ENCODE peak calls at places on chromosomes 13 and 19, in eight cellular contexts. One of them, this sample, is unnamed.

GRCh38 chr19:2800506-2800905 is 15.2 kb downstream of the THOP1 start:
- DNase-seq in HL-60: no peak
- DNase-seq in AG09309: no peak
- DNase-seq in neural crest cell: no peak
- DNase-seq in nephron progenitor cell: no peak
- DNase-seq in lower leg skin: no peak
- DNase-seq in HepG2: no peak
- DNase-seq in GM12865: no peak
- DNase-seq in this sample: no peak

GRCh38 chr13:21465710-21466160 is 6.6 kb upstream of the ZDHHC20 start:
- DNase-seq in HL-60: no peak
- DNase-seq in AG09309: no peak
- DNase-seq in neural crest cell: no peak
- DNase-seq in nephron progenitor cell: no peak
- DNase-seq in lower leg skin: no peak
- DNase-seq in HepG2: peak
- DNase-seq in GM12865: no peak
- DNase-seq in this sample: no peak

GRCh38 chr19:41927810-41928192 is 448 bp downstream of the ERFL start:
- DNase-seq in HL-60: no peak
- DNase-seq in AG09309: no peak
- DNase-seq in neural crest cell: no peak
- DNase-seq in nephron progenitor cell: peak
- DNase-seq in lower leg skin: no peak
- DNase-seq in HepG2: no peak
- DNase-seq in GM12865: no peak
- DNase-seq in this sample: peak

GRCh38 chr19:11479470-11480080 is 1.3 kb downstream of the ELAVL3 start:
- DNase-seq in HL-60: no peak
- DNase-seq in AG09309: no peak
- DNase-seq in neural crest cell: peak
- DNase-seq in nephron progenitor cell: peak
- DNase-seq in lower leg skin: no peak
- DNase-seq in HepG2: peak
- DNase-seq in GM12865: no peak
- DNase-seq in this sample: peak

GRCh38 chr19:33298146-33298911 is 4.0 kb downstream of the CEBPA start:
- DNase-seq in HL-60: peak
- DNase-seq in AG09309: no peak
- DNase-seq in neural crest cell: no peak
- DNase-seq in nephron progenitor cell: no peak
- DNase-seq in lower leg skin: no peak
- DNase-seq in HepG2: no peak
- DNase-seq in GM12865: no peak
- DNase-seq in this sample: no peak

GRCh38 chr19:7528192-7528519 is 5.7 kb downstream of the MCOLN1 start:
- DNase-seq in HL-60: no peak
- DNase-seq in AG09309: no peak
- DNase-seq in neural crest cell: no peak
- DNase-seq in nephron progenitor cell: no peak
- DNase-seq in lower leg skin: no peak
- DNase-seq in HepG2: no peak
- DNase-seq in GM12865: no peak
- DNase-seq in this sample: no peak

GRCh38 chr19:46714523-46715106 is 2.3 kb downstream of the PRKD2 start:
- DNase-seq in HL-60: no peak
- DNase-seq in AG09309: no peak
- DNase-seq in neural crest cell: no peak
- DNase-seq in nephron progenitor cell: no peak
- DNase-seq in lower leg skin: no peak
- DNase-seq in HepG2: no peak
- DNase-seq in GM12865: peak
- DNase-seq in this sample: peak

GRCh38 chr13:110887955-110888333 is 26.9 kb downstream of the ANKRD10 start:
- DNase-seq in HL-60: no peak
- DNase-seq in AG09309: no peak
- DNase-seq in neural crest cell: no peak
- DNase-seq in nephron progenitor cell: no peak
- DNase-seq in lower leg skin: no peak
- DNase-seq in HepG2: no peak
- DNase-seq in GM12865: no peak
- DNase-seq in this sample: no peak

GRCh38 chr13:82654851-82655517 is 1227.3 kb downstream of the SLITRK1 start:
- DNase-seq in HL-60: no peak
- DNase-seq in AG09309: peak
- DNase-seq in neural crest cell: no peak
- DNase-seq in nephron progenitor cell: no peak
- DNase-seq in lower leg skin: peak
- DNase-seq in HepG2: no peak
- DNase-seq in GM12865: no peak
- DNase-seq in this sample: no peak

GRCh38 chr19:20923077-20923871 is at the start of gene ZNF85:
- DNase-seq in HL-60: peak
- DNase-seq in AG09309: peak
- DNase-seq in neural crest cell: peak
- DNase-seq in nephron progenitor cell: peak
- DNase-seq in lower leg skin: peak
- DNase-seq in HepG2: peak
- DNase-seq in GM12865: peak
- DNase-seq in this sample: peak

GRCh38 chr19:3094638-3095374 is 644 bp downstream of the GNA11 start:
- DNase-seq in HL-60: no peak
- DNase-seq in AG09309: no peak
- DNase-seq in neural crest cell: no peak
- DNase-seq in nephron progenitor cell: peak
- DNase-seq in lower leg skin: no peak
- DNase-seq in HepG2: no peak
- DNase-seq in GM12865: peak
- DNase-seq in this sample: peak

GRCh38 chr13:42970824-42971669 is 21.0 kb downstream of the EPSTI1 start:
- DNase-seq in HL-60: peak
- DNase-seq in AG09309: no peak
- DNase-seq in neural crest cell: peak
- DNase-seq in nephron progenitor cell: peak
- DNase-seq in lower leg skin: no peak
- DNase-seq in HepG2: peak
- DNase-seq in GM12865: peak
- DNase-seq in this sample: peak

GRCh38 chr13:110756268-110756667 is 42.8 kb downstream of the ING1 start:
- DNase-seq in HL-60: no peak
- DNase-seq in AG09309: peak
- DNase-seq in neural crest cell: no peak
- DNase-seq in nephron progenitor cell: no peak
- DNase-seq in lower leg skin: no peak
- DNase-seq in HepG2: no peak
- DNase-seq in GM12865: no peak
- DNase-seq in this sample: no peak

GRCh38 chr19:46990998-46991676 is 28.5 kb upstream of the NPAS1 start:
- DNase-seq in HL-60: peak
- DNase-seq in AG09309: peak
- DNase-seq in neural crest cell: peak
- DNase-seq in nephron progenitor cell: peak
- DNase-seq in lower leg skin: peak
- DNase-seq in HepG2: peak
- DNase-seq in GM12865: peak
- DNase-seq in this sample: peak

GRCh38 chr13:113001251-113002140 is 32.5 kb downstream of the MCF2L start:
- DNase-seq in HL-60: no peak
- DNase-seq in AG09309: no peak
- DNase-seq in neural crest cell: peak
- DNase-seq in nephron progenitor cell: peak
- DNase-seq in lower leg skin: no peak
- DNase-seq in HepG2: peak
- DNase-seq in GM12865: no peak
- DNase-seq in this sample: no peak

GRCh38 chr19:38773469-38774177 is at the start of gene LGALS7:
- DNase-seq in HL-60: no peak
- DNase-seq in AG09309: no peak
- DNase-seq in neural crest cell: no peak
- DNase-seq in nephron progenitor cell: no peak
- DNase-seq in lower leg skin: no peak
- DNase-seq in HepG2: no peak
- DNase-seq in GM12865: no peak
- DNase-seq in this sample: no peak

GRCh38 chr13:43377149-43377548 is 353.8 kb downstream of the DNAJC15 start:
- DNase-seq in HL-60: no peak
- DNase-seq in AG09309: no peak
- DNase-seq in neural crest cell: no peak
- DNase-seq in nephron progenitor cell: no peak
- DNase-seq in lower leg skin: no peak
- DNase-seq in HepG2: no peak
- DNase-seq in GM12865: no peak
- DNase-seq in this sample: no peak

GRCh38 chr19:50725932-50726230 is 2.7 kb downstream of the CLEC11A start:
- DNase-seq in HL-60: no peak
- DNase-seq in AG09309: no peak
- DNase-seq in neural crest cell: no peak
- DNase-seq in nephron progenitor cell: no peak
- DNase-seq in lower leg skin: no peak
- DNase-seq in HepG2: no peak
- DNase-seq in GM12865: no peak
- DNase-seq in this sample: no peak

GRCh38 chr19:23783634-23784033 is 24.9 kb upstream of the ZNF681 start:
- DNase-seq in HL-60: no peak
- DNase-seq in AG09309: no peak
- DNase-seq in neural crest cell: no peak
- DNase-seq in nephron progenitor cell: no peak
- DNase-seq in lower leg skin: no peak
- DNase-seq in HepG2: no peak
- DNase-seq in GM12865: no peak
- DNase-seq in this sample: no peak

GRCh38 chr13:23020246-23020843 is 160.4 kb upstream of the SGCG start:
- DNase-seq in HL-60: peak
- DNase-seq in AG09309: peak
- DNase-seq in neural crest cell: peak
- DNase-seq in nephron progenitor cell: peak
- DNase-seq in lower leg skin: peak
- DNase-seq in HepG2: peak
- DNase-seq in GM12865: peak
- DNase-seq in this sample: peak

GRCh38 chr19:35353635-35354034 is 4.6 kb upstream of the FFAR3 start:
- DNase-seq in HL-60: peak
- DNase-seq in AG09309: no peak
- DNase-seq in neural crest cell: no peak
- DNase-seq in nephron progenitor cell: no peak
- DNase-seq in lower leg skin: no peak
- DNase-seq in HepG2: no peak
- DNase-seq in GM12865: no peak
- DNase-seq in this sample: peak

GRCh38 chr13:35694031-35694430 is 217.5 kb upstream of the MAB21L1 start:
- DNase-seq in HL-60: no peak
- DNase-seq in AG09309: no peak
- DNase-seq in neural crest cell: no peak
- DNase-seq in nephron progenitor cell: no peak
- DNase-seq in lower leg skin: no peak
- DNase-seq in HepG2: no peak
- DNase-seq in GM12865: no peak
- DNase-seq in this sample: no peak

GRCh38 chr19:2791876-2792275 is 6.6 kb downstream of the THOP1 start:
- DNase-seq in HL-60: no peak
- DNase-seq in AG09309: no peak
- DNase-seq in neural crest cell: no peak
- DNase-seq in nephron progenitor cell: no peak
- DNase-seq in lower leg skin: no peak
- DNase-seq in HepG2: no peak
- DNase-seq in GM12865: no peak
- DNase-seq in this sample: no peak

GRCh38 chr19:55638864-55639359 is 1.9 kb upstream of the ZNF580 start:
- DNase-seq in HL-60: peak
- DNase-seq in AG09309: no peak
- DNase-seq in neural crest cell: peak
- DNase-seq in nephron progenitor cell: no peak
- DNase-seq in lower leg skin: no peak
- DNase-seq in HepG2: peak
- DNase-seq in GM12865: peak
- DNase-seq in this sample: no peak
- TF ChIP-seq CTCF in HL-60: peak
- TF ChIP-seq CTCF in AG09309: peak
- TF ChIP-seq CTCF in neural crest cell: peak
- TF ChIP-seq CTCF in nephron progenitor cell: peak
- TF ChIP-seq CTCF in lower leg skin: no peak
- TF ChIP-seq CTCF in HepG2: peak
- TF ChIP-seq CTCF in GM12865: peak
- TF ChIP-seq CTCF in this sample: peak

DNA sequence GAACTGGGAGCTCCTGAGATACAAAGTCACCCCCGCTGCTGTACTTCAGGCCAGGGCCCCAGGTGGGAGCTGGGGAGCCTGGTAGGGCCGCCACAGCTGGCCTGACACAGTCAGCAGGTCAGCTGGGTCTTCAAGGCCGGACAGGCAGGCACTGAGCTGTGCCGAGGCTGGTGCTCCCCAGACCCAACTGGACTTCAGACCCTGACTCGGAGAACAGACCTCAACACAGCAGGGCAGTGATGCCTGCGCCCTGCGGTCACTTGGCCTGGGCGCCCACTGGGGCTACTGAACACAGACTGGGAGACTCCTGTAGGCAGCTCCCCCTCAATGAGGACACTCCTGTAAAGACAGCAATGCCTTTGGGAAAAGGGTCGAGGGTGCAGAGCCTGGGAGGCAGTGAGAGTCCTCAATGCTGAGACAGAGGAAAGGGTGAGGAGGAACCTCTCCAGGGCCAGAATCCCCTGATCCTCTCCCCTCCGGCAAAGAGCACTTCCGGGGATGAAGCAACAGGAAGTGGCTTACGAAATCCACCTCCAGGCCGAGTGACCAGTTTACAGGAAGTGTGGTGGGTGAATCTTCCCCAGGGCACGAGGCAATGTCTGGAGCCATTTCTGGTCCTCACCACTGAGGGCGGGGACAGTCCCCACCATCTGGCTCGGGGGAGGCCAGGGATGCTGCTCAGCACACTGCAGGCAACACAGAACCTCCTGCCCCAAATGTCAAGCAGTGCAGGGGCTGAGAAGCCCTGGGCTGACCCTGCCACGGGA is 40.8 kb upstream of the ISYNA1 start:
- DNase-seq in HL-60: peak
- DNase-seq in AG09309: peak
- DNase-seq in neural crest cell: no peak
- DNase-seq in nephron progenitor cell: no peak
- DNase-seq in lower leg skin: peak
- DNase-seq in HepG2: peak
- DNase-seq in GM12865: peak
- DNase-seq in this sample: peak
- TF ChIP-seq CTCF in HL-60: no peak
- TF ChIP-seq CTCF in AG09309: no peak
- TF ChIP-seq CTCF in neural crest cell: no peak
- TF ChIP-seq CTCF in nephron progenitor cell: no peak
- TF ChIP-seq CTCF in lower leg skin: no peak
- TF ChIP-seq CTCF in HepG2: peak
- TF ChIP-seq CTCF in GM12865: no peak
- TF ChIP-seq CTCF in this sample: no peak

GRCh38 chr13:78241278-78241919 is 322.8 kb upstream of the EDNRB start:
- DNase-seq in HL-60: peak
- DNase-seq in AG09309: no peak
- DNase-seq in neural crest cell: peak
- DNase-seq in nephron progenitor cell: peak
- DNase-seq in lower leg skin: no peak
- DNase-seq in HepG2: peak
- DNase-seq in GM12865: peak
- DNase-seq in this sample: peak
- TF ChIP-seq CTCF in HL-60: peak
- TF ChIP-seq CTCF in AG09309: peak
- TF ChIP-seq CTCF in neural crest cell: peak
- TF ChIP-seq CTCF in nephron progenitor cell: peak
- TF ChIP-seq CTCF in lower leg skin: no peak
- TF ChIP-seq CTCF in HepG2: peak
- TF ChIP-seq CTCF in GM12865: peak
- TF ChIP-seq CTCF in this sample: peak

GRCh38 chr19:6340493-6341201 is 7.2 kb upstream of the ACER1 start:
- DNase-seq in HL-60: no peak
- DNase-seq in AG09309: no peak
- DNase-seq in neural crest cell: no peak
- DNase-seq in nephron progenitor cell: no peak
- DNase-seq in lower leg skin: no peak
- DNase-seq in HepG2: no peak
- DNase-seq in GM12865: peak
- DNase-seq in this sample: no peak
- TF ChIP-seq CTCF in HL-60: no peak
- TF ChIP-seq CTCF in AG09309: no peak
- TF ChIP-seq CTCF in neural crest cell: no peak
- TF ChIP-seq CTCF in nephron progenitor cell: peak
- TF ChIP-seq CTCF in lower leg skin: no peak
- TF ChIP-seq CTCF in HepG2: peak
- TF ChIP-seq CTCF in GM12865: no peak
- TF ChIP-seq CTCF in this sample: no peak

This sample was measured in GM13977.